ENCODE peak calls at places on chromosomes 1 and 21, in nine cellular contexts. One of them, this sample, is unnamed.

GRCh38 chr1:36217667-36218066 is 6.6 kb upstream of the THRAP3 start:
- DNase-seq in C1 segment of cervical spinal cord: no peak
- DNase-seq in cardiac septum: no peak
- DNase-seq in dorsolateral prefrontal cortex: peak; percentile 52
- DNase-seq in PC-3: peak; percentile 46
- DNase-seq in stimulated activated effector memory CD8-positive, alpha-beta T cell treated with anti-CD3 and anti-CD28 coated beads, Interleukin-12 subunit alpha, Interleukin-12 subunit beta, amount 100 ng/mL, for 72 hours: no peak
- DNase-seq in Jurkat, Clone E6-1: no peak
- DNase-seq in Caki2: peak; percentile 48
- DNase-seq in substantia nigra: no peak
- DNase-seq in this sample: no peak

GRCh38 chr1:207811920-207812720 is 60.3 kb downstream of the CD46 start:
- DNase-seq in C1 segment of cervical spinal cord: peak; percentile 68
- DNase-seq in cardiac septum: peak; percentile 86
- DNase-seq in dorsolateral prefrontal cortex: peak; percentile 79
- DNase-seq in PC-3: peak; percentile 36
- DNase-seq in stimulated activated effector memory CD8-positive, alpha-beta T cell treated with anti-CD3 and anti-CD28 coated beads, Interleukin-12 subunit alpha, Interleukin-12 subunit beta, amount 100 ng/mL, for 72 hours: no peak
- DNase-seq in Jurkat, Clone E6-1: no peak
- DNase-seq in Caki2: no peak
- DNase-seq in substantia nigra: peak; percentile 74
- DNase-seq in this sample: no peak

GRCh38 chr21:45549670-45550463 is 7.6 kb upstream of the SLC19A1 start:
- DNase-seq in C1 segment of cervical spinal cord: no peak
- DNase-seq in cardiac septum: peak; percentile 82
- DNase-seq in dorsolateral prefrontal cortex: no peak
- DNase-seq in PC-3: no peak
- DNase-seq in stimulated activated effector memory CD8-positive, alpha-beta T cell treated with anti-CD3 and anti-CD28 coated beads, Interleukin-12 subunit alpha, Interleukin-12 subunit beta, amount 100 ng/mL, for 72 hours: peak; percentile 67
- DNase-seq in Jurkat, Clone E6-1: no peak
- DNase-seq in Caki2: no peak
- DNase-seq in substantia nigra: no peak
- DNase-seq in this sample: no peak

GRCh38 chr1:231636157-231636556 is 9.6 kb downstream of the DISC1 start:
- DNase-seq in C1 segment of cervical spinal cord: peak; percentile 22
- DNase-seq in cardiac septum: no peak
- DNase-seq in dorsolateral prefrontal cortex: peak; percentile 61
- DNase-seq in PC-3: peak; percentile 56
- DNase-seq in stimulated activated effector memory CD8-positive, alpha-beta T cell treated with anti-CD3 and anti-CD28 coated beads, Interleukin-12 subunit alpha, Interleukin-12 subunit beta, amount 100 ng/mL, for 72 hours: no peak
- DNase-seq in Jurkat, Clone E6-1: no peak
- DNase-seq in Caki2: peak; percentile 13
- DNase-seq in substantia nigra: no peak
- DNase-seq in this sample: no peak

GRCh38 chr1:202305168-202305567 is 36.6 kb downstream of the UBE2T start:
- DNase-seq in C1 segment of cervical spinal cord: no peak
- DNase-seq in cardiac septum: no peak
- DNase-seq in dorsolateral prefrontal cortex: no peak
- DNase-seq in PC-3: no peak
- DNase-seq in stimulated activated effector memory CD8-positive, alpha-beta T cell treated with anti-CD3 and anti-CD28 coated beads, Interleukin-12 subunit alpha, Interleukin-12 subunit beta, amount 100 ng/mL, for 72 hours: no peak
- DNase-seq in Jurkat, Clone E6-1: no peak
- DNase-seq in Caki2: no peak
- DNase-seq in substantia nigra: no peak
- DNase-seq in this sample: no peak

GRCh38 chr1:64098856-64099606 is 104.4 kb upstream of the UBE2U start:
- DNase-seq in C1 segment of cervical spinal cord: no peak
- DNase-seq in cardiac septum: no peak
- DNase-seq in dorsolateral prefrontal cortex: no peak
- DNase-seq in PC-3: no peak
- DNase-seq in stimulated activated effector memory CD8-positive, alpha-beta T cell treated with anti-CD3 and anti-CD28 coated beads, Interleukin-12 subunit alpha, Interleukin-12 subunit beta, amount 100 ng/mL, for 72 hours: no peak
- DNase-seq in Jurkat, Clone E6-1: no peak
- DNase-seq in Caki2: no peak
- DNase-seq in substantia nigra: no peak
- DNase-seq in this sample: no peak

GRCh38 chr1:181423301-181423918 is 59.9 kb upstream of the CACNA1E start:
- DNase-seq in C1 segment of cervical spinal cord: peak; percentile 12
- DNase-seq in cardiac septum: no peak
- DNase-seq in dorsolateral prefrontal cortex: peak; percentile 78
- DNase-seq in PC-3: peak; percentile 51
- DNase-seq in stimulated activated effector memory CD8-positive, alpha-beta T cell treated with anti-CD3 and anti-CD28 coated beads, Interleukin-12 subunit alpha, Interleukin-12 subunit beta, amount 100 ng/mL, for 72 hours: no peak
- DNase-seq in Jurkat, Clone E6-1: peak; percentile 34
- DNase-seq in Caki2: peak; percentile 48
- DNase-seq in substantia nigra: peak; percentile 6
- DNase-seq in this sample: peak; percentile 22

GRCh38 chr21:16983425-16983824 is 529.4 kb upstream of the CXADR start:
- DNase-seq in C1 segment of cervical spinal cord: no peak
- DNase-seq in cardiac septum: no peak
- DNase-seq in dorsolateral prefrontal cortex: no peak
- DNase-seq in PC-3: no peak
- DNase-seq in stimulated activated effector memory CD8-positive, alpha-beta T cell treated with anti-CD3 and anti-CD28 coated beads, Interleukin-12 subunit alpha, Interleukin-12 subunit beta, amount 100 ng/mL, for 72 hours: no peak
- DNase-seq in Jurkat, Clone E6-1: no peak
- DNase-seq in Caki2: no peak
- DNase-seq in substantia nigra: no peak
- DNase-seq in this sample: no peak

GRCh38 chr1:159970932-159971342 is 16.9 kb upstream of the SLAMF9 start:
- DNase-seq in C1 segment of cervical spinal cord: peak; percentile 1
- DNase-seq in cardiac septum: no peak
- DNase-seq in dorsolateral prefrontal cortex: no peak
- DNase-seq in PC-3: no peak
- DNase-seq in stimulated activated effector memory CD8-positive, alpha-beta T cell treated with anti-CD3 and anti-CD28 coated beads, Interleukin-12 subunit alpha, Interleukin-12 subunit beta, amount 100 ng/mL, for 72 hours: no peak
- DNase-seq in Jurkat, Clone E6-1: no peak
- DNase-seq in Caki2: no peak
- DNase-seq in substantia nigra: no peak
- DNase-seq in this sample: no peak

GRCh38 chr1:6508876-6509602 is 17.6 kb upstream of the PLEKHG5 start:
- DNase-seq in C1 segment of cervical spinal cord: no peak
- DNase-seq in cardiac septum: peak; percentile 71
- DNase-seq in dorsolateral prefrontal cortex: no peak
- DNase-seq in PC-3: no peak
- DNase-seq in stimulated activated effector memory CD8-positive, alpha-beta T cell treated with anti-CD3 and anti-CD28 coated beads, Interleukin-12 subunit alpha, Interleukin-12 subunit beta, amount 100 ng/mL, for 72 hours: no peak
- DNase-seq in Jurkat, Clone E6-1: no peak
- DNase-seq in Caki2: no peak
- DNase-seq in substantia nigra: no peak
- DNase-seq in this sample: peak; percentile 64

GRCh38 chr1:231372501-231372900 is 34.4 kb downstream of the SPRTN start:
- DNase-seq in C1 segment of cervical spinal cord: no peak
- DNase-seq in cardiac septum: no peak
- DNase-seq in dorsolateral prefrontal cortex: no peak
- DNase-seq in PC-3: no peak
- DNase-seq in stimulated activated effector memory CD8-positive, alpha-beta T cell treated with anti-CD3 and anti-CD28 coated beads, Interleukin-12 subunit alpha, Interleukin-12 subunit beta, amount 100 ng/mL, for 72 hours: no peak
- DNase-seq in Jurkat, Clone E6-1: no peak
- DNase-seq in Caki2: no peak
- DNase-seq in substantia nigra: no peak
- DNase-seq in this sample: no peak

GRCh38 chr1:3125078-3125477 is 56.1 kb downstream of the PRDM16 start:
- DNase-seq in C1 segment of cervical spinal cord: no peak
- DNase-seq in cardiac septum: no peak
- DNase-seq in dorsolateral prefrontal cortex: no peak
- DNase-seq in PC-3: no peak
- DNase-seq in stimulated activated effector memory CD8-positive, alpha-beta T cell treated with anti-CD3 and anti-CD28 coated beads, Interleukin-12 subunit alpha, Interleukin-12 subunit beta, amount 100 ng/mL, for 72 hours: no peak
- DNase-seq in Jurkat, Clone E6-1: no peak
- DNase-seq in Caki2: no peak
- DNase-seq in substantia nigra: no peak
- DNase-seq in this sample: no peak

GRCh38 chr1:171267391-171267790 is 19.1 kb downstream of the FMO1 start:
- DNase-seq in C1 segment of cervical spinal cord: no peak
- DNase-seq in cardiac septum: no peak
- DNase-seq in dorsolateral prefrontal cortex: no peak
- DNase-seq in PC-3: no peak
- DNase-seq in stimulated activated effector memory CD8-positive, alpha-beta T cell treated with anti-CD3 and anti-CD28 coated beads, Interleukin-12 subunit alpha, Interleukin-12 subunit beta, amount 100 ng/mL, for 72 hours: no peak
- DNase-seq in Jurkat, Clone E6-1: no peak
- DNase-seq in Caki2: no peak
- DNase-seq in substantia nigra: no peak
- DNase-seq in this sample: no peak

GRCh38 chr1:70043806-70044205 is 161.6 kb downstream of the LRRC40 start:
- DNase-seq in C1 segment of cervical spinal cord: no peak
- DNase-seq in cardiac septum: no peak
- DNase-seq in dorsolateral prefrontal cortex: no peak
- DNase-seq in PC-3: peak; percentile 60
- DNase-seq in stimulated activated effector memory CD8-positive, alpha-beta T cell treated with anti-CD3 and anti-CD28 coated beads, Interleukin-12 subunit alpha, Interleukin-12 subunit beta, amount 100 ng/mL, for 72 hours: no peak
- DNase-seq in Jurkat, Clone E6-1: no peak
- DNase-seq in Caki2: peak; percentile 37
- DNase-seq in substantia nigra: no peak
- DNase-seq in this sample: no peak

GRCh38 chr1:206469411-206469932 is 804 bp upstream of the IKBKE start:
- DNase-seq in C1 segment of cervical spinal cord: no peak
- DNase-seq in cardiac septum: no peak
- DNase-seq in dorsolateral prefrontal cortex: no peak
- DNase-seq in PC-3: peak; percentile 68
- DNase-seq in stimulated activated effector memory CD8-positive, alpha-beta T cell treated with anti-CD3 and anti-CD28 coated beads, Interleukin-12 subunit alpha, Interleukin-12 subunit beta, amount 100 ng/mL, for 72 hours: no peak
- DNase-seq in Jurkat, Clone E6-1: no peak
- DNase-seq in Caki2: no peak
- DNase-seq in substantia nigra: no peak
- DNase-seq in this sample: no peak

GRCh38 chr1:61282387-61282786 is 200.0 kb downstream of the NFIA start:
- DNase-seq in C1 segment of cervical spinal cord: no peak
- DNase-seq in cardiac septum: no peak
- DNase-seq in dorsolateral prefrontal cortex: no peak
- DNase-seq in PC-3: no peak
- DNase-seq in stimulated activated effector memory CD8-positive, alpha-beta T cell treated with anti-CD3 and anti-CD28 coated beads, Interleukin-12 subunit alpha, Interleukin-12 subunit beta, amount 100 ng/mL, for 72 hours: no peak
- DNase-seq in Jurkat, Clone E6-1: no peak
- DNase-seq in Caki2: no peak
- DNase-seq in substantia nigra: no peak
- DNase-seq in this sample: no peak

GRCh38 chr1:67019600-67020136 is 34.3 kb downstream of the SLC35D1 start:
- DNase-seq in C1 segment of cervical spinal cord: peak; percentile 39
- DNase-seq in cardiac septum: no peak
- DNase-seq in dorsolateral prefrontal cortex: no peak
- DNase-seq in PC-3: no peak
- DNase-seq in stimulated activated effector memory CD8-positive, alpha-beta T cell treated with anti-CD3 and anti-CD28 coated beads, Interleukin-12 subunit alpha, Interleukin-12 subunit beta, amount 100 ng/mL, for 72 hours: no peak
- DNase-seq in Jurkat, Clone E6-1: no peak
- DNase-seq in Caki2: no peak
- DNase-seq in substantia nigra: no peak
- DNase-seq in this sample: no peak

GRCh38 chr1:6028042-6028895 is 17.4 kb upstream of the KCNAB2 start:
- DNase-seq in C1 segment of cervical spinal cord: no peak
- DNase-seq in cardiac septum: peak; percentile 89
- DNase-seq in dorsolateral prefrontal cortex: no peak
- DNase-seq in PC-3: no peak
- DNase-seq in stimulated activated effector memory CD8-positive, alpha-beta T cell treated with anti-CD3 and anti-CD28 coated beads, Interleukin-12 subunit alpha, Interleukin-12 subunit beta, amount 100 ng/mL, for 72 hours: peak; percentile 80
- DNase-seq in Jurkat, Clone E6-1: peak; percentile 89
- DNase-seq in Caki2: no peak
- DNase-seq in substantia nigra: no peak
- DNase-seq in this sample: peak; percentile 94

GRCh38 chr1:226471467-226471866 is 63.6 kb upstream of the PARP1 start:
- DNase-seq in C1 segment of cervical spinal cord: no peak
- DNase-seq in cardiac septum: peak; percentile 33
- DNase-seq in dorsolateral prefrontal cortex: no peak
- DNase-seq in PC-3: no peak
- DNase-seq in stimulated activated effector memory CD8-positive, alpha-beta T cell treated with anti-CD3 and anti-CD28 coated beads, Interleukin-12 subunit alpha, Interleukin-12 subunit beta, amount 100 ng/mL, for 72 hours: no peak
- DNase-seq in Jurkat, Clone E6-1: no peak
- DNase-seq in Caki2: no peak
- DNase-seq in substantia nigra: no peak
- DNase-seq in this sample: no peak

GRCh38 chr1:156933136-156933535 is 12.7 kb downstream of the LRRC71 start:
- DNase-seq in C1 segment of cervical spinal cord: no peak
- DNase-seq in cardiac septum: no peak
- DNase-seq in dorsolateral prefrontal cortex: no peak
- DNase-seq in PC-3: no peak
- DNase-seq in stimulated activated effector memory CD8-positive, alpha-beta T cell treated with anti-CD3 and anti-CD28 coated beads, Interleukin-12 subunit alpha, Interleukin-12 subunit beta, amount 100 ng/mL, for 72 hours: no peak
- DNase-seq in Jurkat, Clone E6-1: no peak
- DNase-seq in Caki2: no peak
- DNase-seq in substantia nigra: no peak
- DNase-seq in this sample: no peak

GRCh38 chr1:174966000-174966572 is 33.7 kb upstream of the CACYBP start:
- DNase-seq in C1 segment of cervical spinal cord: no peak
- DNase-seq in cardiac septum: no peak
- DNase-seq in dorsolateral prefrontal cortex: no peak
- DNase-seq in PC-3: peak; percentile 69
- DNase-seq in stimulated activated effector memory CD8-positive, alpha-beta T cell treated with anti-CD3 and anti-CD28 coated beads, Interleukin-12 subunit alpha, Interleukin-12 subunit beta, amount 100 ng/mL, for 72 hours: no peak
- DNase-seq in Jurkat, Clone E6-1: no peak
- DNase-seq in Caki2: no peak
- DNase-seq in substantia nigra: no peak
- DNase-seq in this sample: no peak

GRCh38 chr1:54499097-54500029 is 48.7 kb upstream of the ACOT11 start:
- DNase-seq in C1 segment of cervical spinal cord: no peak
- DNase-seq in cardiac septum: no peak
- DNase-seq in dorsolateral prefrontal cortex: no peak
- DNase-seq in PC-3: peak; percentile 54
- DNase-seq in stimulated activated effector memory CD8-positive, alpha-beta T cell treated with anti-CD3 and anti-CD28 coated beads, Interleukin-12 subunit alpha, Interleukin-12 subunit beta, amount 100 ng/mL, for 72 hours: no peak
- DNase-seq in Jurkat, Clone E6-1: peak; percentile 73
- DNase-seq in Caki2: no peak
- DNase-seq in substantia nigra: no peak
- DNase-seq in this sample: no peak

GRCh38 chr1:47951545-47952235 is 45.5 kb downstream of the TRABD2B start:
- DNase-seq in C1 segment of cervical spinal cord: no peak
- DNase-seq in cardiac septum: no peak
- DNase-seq in dorsolateral prefrontal cortex: no peak
- DNase-seq in PC-3: no peak
- DNase-seq in stimulated activated effector memory CD8-positive, alpha-beta T cell treated with anti-CD3 and anti-CD28 coated beads, Interleukin-12 subunit alpha, Interleukin-12 subunit beta, amount 100 ng/mL, for 72 hours: no peak
- DNase-seq in Jurkat, Clone E6-1: no peak
- DNase-seq in Caki2: no peak
- DNase-seq in substantia nigra: no peak
- DNase-seq in this sample: no peak

GRCh38 chr1:147598631-147599361 is 57.5 kb downstream of the BCL9 start:
- DNase-seq in C1 segment of cervical spinal cord: peak; percentile 65
- DNase-seq in cardiac septum: peak; percentile 80
- DNase-seq in dorsolateral prefrontal cortex: no peak
- DNase-seq in PC-3: no peak
- DNase-seq in stimulated activated effector memory CD8-positive, alpha-beta T cell treated with anti-CD3 and anti-CD28 coated beads, Interleukin-12 subunit alpha, Interleukin-12 subunit beta, amount 100 ng/mL, for 72 hours: peak; percentile 69
- DNase-seq in Jurkat, Clone E6-1: no peak
- DNase-seq in Caki2: peak; percentile 20
- DNase-seq in substantia nigra: peak; percentile 31
- DNase-seq in this sample: no peak

GRCh38 chr21:27776925-27777553 is 810.2 kb upstream of the ADAMTS5 start:
- DNase-seq in C1 segment of cervical spinal cord: no peak
- DNase-seq in cardiac septum: no peak
- DNase-seq in dorsolateral prefrontal cortex: no peak
- DNase-seq in PC-3: no peak
- DNase-seq in stimulated activated effector memory CD8-positive, alpha-beta T cell treated with anti-CD3 and anti-CD28 coated beads, Interleukin-12 subunit alpha, Interleukin-12 subunit beta, amount 100 ng/mL, for 72 hours: no peak
- DNase-seq in Jurkat, Clone E6-1: no peak
- DNase-seq in Caki2: no peak
- DNase-seq in substantia nigra: no peak
- DNase-seq in this sample: no peak

GRCh38 chr1:191155178-191155577 is 677.5 kb upstream of the BRINP3 start:
- DNase-seq in C1 segment of cervical spinal cord: no peak
- DNase-seq in cardiac septum: no peak
- DNase-seq in dorsolateral prefrontal cortex: no peak
- DNase-seq in PC-3: no peak
- DNase-seq in stimulated activated effector memory CD8-positive, alpha-beta T cell treated with anti-CD3 and anti-CD28 coated beads, Interleukin-12 subunit alpha, Interleukin-12 subunit beta, amount 100 ng/mL, for 72 hours: no peak
- DNase-seq in Jurkat, Clone E6-1: no peak
- DNase-seq in Caki2: no peak
- DNase-seq in substantia nigra: no peak
- DNase-seq in this sample: no peak

GRCh38 chr1:16249838-16250241 is 12.9 kb upstream of the CPLANE2 start:
- DNase-seq in C1 segment of cervical spinal cord: no peak
- DNase-seq in cardiac septum: no peak
- DNase-seq in dorsolateral prefrontal cortex: no peak
- DNase-seq in PC-3: peak; percentile 14
- DNase-seq in stimulated activated effector memory CD8-positive, alpha-beta T cell treated with anti-CD3 and anti-CD28 coated beads, Interleukin-12 subunit alpha, Interleukin-12 subunit beta, amount 100 ng/mL, for 72 hours: no peak
- DNase-seq in Jurkat, Clone E6-1: peak; percentile 54
- DNase-seq in Caki2: no peak
- DNase-seq in substantia nigra: no peak
- DNase-seq in this sample: peak; percentile 18

GRCh38 chr1:18556364-18556763 is 74.3 kb upstream of the PAX7 start:
- DNase-seq in C1 segment of cervical spinal cord: no peak
- DNase-seq in cardiac septum: no peak
- DNase-seq in dorsolateral prefrontal cortex: no peak
- DNase-seq in PC-3: peak; percentile 45
- DNase-seq in stimulated activated effector memory CD8-positive, alpha-beta T cell treated with anti-CD3 and anti-CD28 coated beads, Interleukin-12 subunit alpha, Interleukin-12 subunit beta, amount 100 ng/mL, for 72 hours: no peak
- DNase-seq in Jurkat, Clone E6-1: peak; percentile 17
- DNase-seq in Caki2: no peak
- DNase-seq in substantia nigra: no peak
- DNase-seq in this sample: peak; percentile 17

GRCh38 chr21:34553199-34553952 is 41.4 kb upstream of the KCNE1 start:
- DNase-seq in C1 segment of cervical spinal cord: no peak
- DNase-seq in cardiac septum: no peak
- DNase-seq in dorsolateral prefrontal cortex: no peak
- DNase-seq in PC-3: peak; percentile 90
- DNase-seq in stimulated activated effector memory CD8-positive, alpha-beta T cell treated with anti-CD3 and anti-CD28 coated beads, Interleukin-12 subunit alpha, Interleukin-12 subunit beta, amount 100 ng/mL, for 72 hours: no peak
- DNase-seq in Jurkat, Clone E6-1: no peak
- DNase-seq in Caki2: no peak
- DNase-seq in substantia nigra: no peak
- DNase-seq in this sample: no peak

GRCh38 chr1:64215576-64215975 is 12.2 kb downstream of the UBE2U start:
- DNase-seq in C1 segment of cervical spinal cord: no peak
- DNase-seq in cardiac septum: no peak
- DNase-seq in dorsolateral prefrontal cortex: no peak
- DNase-seq in PC-3: no peak
- DNase-seq in stimulated activated effector memory CD8-positive, alpha-beta T cell treated with anti-CD3 and anti-CD28 coated beads, Interleukin-12 subunit alpha, Interleukin-12 subunit beta, amount 100 ng/mL, for 72 hours: no peak
- DNase-seq in Jurkat, Clone E6-1: no peak
- DNase-seq in Caki2: peak; percentile 86
- DNase-seq in substantia nigra: no peak
- DNase-seq in this sample: no peak

GRCh38 chr1:51697160-51697559 is 80.3 kb downstream of the OSBPL9 start:
- DNase-seq in C1 segment of cervical spinal cord: no peak
- DNase-seq in cardiac septum: no peak
- DNase-seq in dorsolateral prefrontal cortex: no peak
- DNase-seq in PC-3: no peak
- DNase-seq in stimulated activated effector memory CD8-positive, alpha-beta T cell treated with anti-CD3 and anti-CD28 coated beads, Interleukin-12 subunit alpha, Interleukin-12 subunit beta, amount 100 ng/mL, for 72 hours: no peak
- DNase-seq in Jurkat, Clone E6-1: no peak
- DNase-seq in Caki2: no peak
- DNase-seq in substantia nigra: no peak
- DNase-seq in this sample: no peak

This sample was measured in KBM-7.